ENCODE peak calls at places on chromosomes 3 and 15, in eight cellular contexts. One of them, this sample, is unnamed. For H3K4me1, the result is how much of the 10 kb centered on the place peaks cover.

GRCh38 chr3:30644615-30645014 is 38.2 kb downstream of the TGFBR2 start:
- DNase-seq in HCT116: no peak
- DNase-seq in endodermal cell: no peak
- DNase-seq in GM23338: no peak
- DNase-seq in transverse colon: peak
- DNase-seq in Caco-2: no peak
- DNase-seq in H9: no peak
- DNase-seq in stomach: peak
- DNase-seq in this sample: no peak

GRCh38 chr3:185977679-185978040 is 39.8 kb upstream of the TRA2B start:
- DNase-seq in Caco-2: no peak
- DNase-seq in transverse colon: no peak
- DNase-seq in HCT116: no peak
- DNase-seq in GM23338: no peak
- DNase-seq in endodermal cell: no peak
- DNase-seq in H9: no peak
- DNase-seq in stomach: no peak
- DNase-seq in this sample: no peak

GRCh38 chr3:114809668-114810413 is 337.2 kb downstream of the ZBTB20 start:
- DNase-seq in H9: no peak
- DNase-seq in Caco-2: no peak
- DNase-seq in HCT116: no peak
- DNase-seq in endodermal cell: no peak
- DNase-seq in GM23338: no peak
- DNase-seq in transverse colon: no peak
- DNase-seq in stomach: no peak
- DNase-seq in this sample: no peak

GRCh38 chr3:97510795-97511194 is 253.8 kb upstream of the ARL6 start:
- DNase-seq in H9: peak
- DNase-seq in Caco-2: no peak
- DNase-seq in transverse colon: peak
- DNase-seq in stomach: no peak
- DNase-seq in GM23338: peak
- DNase-seq in HCT116: no peak
- DNase-seq in endodermal cell: peak
- DNase-seq in this sample: no peak

GRCh38 chr15:101201411-101202174 is 50.3 kb downstream of the CHSY1 start:
- DNase-seq in H9: peak
- DNase-seq in transverse colon: peak
- DNase-seq in endodermal cell: peak
- DNase-seq in Caco-2: peak
- DNase-seq in stomach: peak
- DNase-seq in GM23338: peak
- DNase-seq in HCT116: peak
- DNase-seq in this sample: no peak

GRCh38 chr15:39232512-39232911 is 348.4 kb upstream of the THBS1 start:
- DNase-seq in HCT116: no peak
- DNase-seq in H9: no peak
- DNase-seq in endodermal cell: no peak
- DNase-seq in stomach: no peak
- DNase-seq in transverse colon: no peak
- DNase-seq in Caco-2: no peak
- DNase-seq in GM23338: no peak
- DNase-seq in this sample: no peak

GRCh38 chr3:11211531-11212300 is 57.4 kb downstream of the HRH1 start:
- DNase-seq in transverse colon: no peak
- DNase-seq in HCT116: no peak
- DNase-seq in H9: no peak
- DNase-seq in stomach: peak
- DNase-seq in endodermal cell: no peak
- DNase-seq in Caco-2: no peak
- DNase-seq in GM23338: peak
- DNase-seq in this sample: no peak

GRCh38 chr3:31911643-31912042 is 69.4 kb downstream of the OSBPL10 start:
- DNase-seq in HCT116: no peak
- DNase-seq in Caco-2: no peak
- DNase-seq in GM23338: no peak
- DNase-seq in H9: no peak
- DNase-seq in endodermal cell: no peak
- DNase-seq in stomach: no peak
- DNase-seq in transverse colon: no peak
- DNase-seq in this sample: no peak

GRCh38 chr3:67016522-67017080 is 18.5 kb downstream of the KBTBD8 start:
- DNase-seq in H9: no peak
- DNase-seq in Caco-2: no peak
- DNase-seq in GM23338: no peak
- DNase-seq in HCT116: no peak
- DNase-seq in transverse colon: no peak
- DNase-seq in stomach: no peak
- DNase-seq in endodermal cell: no peak
- DNase-seq in this sample: no peak

GRCh38 chr3:67017211-67017610 is 19.1 kb downstream of the KBTBD8 start:
- DNase-seq in GM23338: no peak
- DNase-seq in stomach: no peak
- DNase-seq in Caco-2: peak
- DNase-seq in H9: no peak
- DNase-seq in endodermal cell: peak
- DNase-seq in HCT116: no peak
- DNase-seq in transverse colon: no peak
- DNase-seq in this sample: no peak

GRCh38 chr3:67018105-67018788 is 20.1 kb downstream of the KBTBD8 start:
- DNase-seq in transverse colon: peak
- DNase-seq in GM23338: no peak
- DNase-seq in endodermal cell: no peak
- DNase-seq in H9: no peak
- DNase-seq in Caco-2: no peak
- DNase-seq in stomach: no peak
- DNase-seq in HCT116: no peak
- DNase-seq in this sample: no peak

GRCh38 chr3:67018789-67019525 is 20.9 kb downstream of the KBTBD8 start:
- DNase-seq in transverse colon: no peak
- DNase-seq in GM23338: no peak
- DNase-seq in H9: no peak
- DNase-seq in Caco-2: no peak
- DNase-seq in endodermal cell: no peak
- DNase-seq in HCT116: no peak
- DNase-seq in stomach: no peak
- DNase-seq in this sample: no peak

DNA sequence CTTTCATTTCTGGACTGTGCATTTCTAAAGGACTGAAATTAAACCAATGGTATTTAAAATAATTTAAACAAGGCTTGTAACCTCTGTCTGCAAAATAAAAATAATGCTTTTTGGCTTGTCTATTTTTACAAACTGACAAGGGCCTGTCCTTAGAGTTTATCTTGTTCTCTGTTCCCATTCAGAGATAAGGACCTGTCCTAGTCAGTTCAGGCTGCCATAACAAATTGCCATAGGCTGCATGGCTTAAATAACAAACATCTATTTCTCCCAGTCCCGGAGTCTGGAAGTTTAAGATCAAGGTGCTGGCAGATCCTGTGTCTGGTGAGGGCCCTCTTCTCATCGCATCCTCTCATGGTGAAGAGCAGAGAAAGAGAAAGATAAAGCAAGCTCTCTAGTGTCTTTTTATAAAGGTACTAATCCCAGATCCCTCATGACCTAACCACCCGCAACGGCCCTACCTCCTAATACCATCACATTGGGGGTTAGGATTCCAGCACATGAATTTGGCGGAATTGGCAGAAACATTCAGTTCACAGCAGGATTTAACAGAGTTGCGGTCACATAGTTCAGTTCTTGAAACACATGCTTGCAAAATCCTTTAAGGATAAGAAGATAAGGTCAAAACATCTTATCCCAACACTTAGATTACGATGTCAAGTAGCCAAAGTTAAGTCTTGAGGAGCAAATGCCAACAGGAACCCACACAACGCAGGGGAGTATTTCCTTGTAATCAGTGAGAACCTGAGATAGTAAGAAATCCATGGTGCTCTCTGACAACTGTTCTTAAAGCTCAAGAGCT is 17.8 kb downstream of the KBTBD8 start:
- DNase-seq in Caco-2: no peak
- DNase-seq in endodermal cell: peak
- DNase-seq in stomach: no peak
- DNase-seq in H9: no peak
- DNase-seq in GM23338: no peak
- DNase-seq in transverse colon: no peak
- DNase-seq in HCT116: no peak
- DNase-seq in this sample: no peak
- TF ChIP-seq CTCF in Caco-2: no peak
- TF ChIP-seq CTCF in endodermal cell: no peak
- TF ChIP-seq CTCF in stomach: no peak
- TF ChIP-seq CTCF in H9: no peak
- TF ChIP-seq CTCF in GM23338: no peak
- TF ChIP-seq CTCF in transverse colon: no peak
- TF ChIP-seq CTCF in HCT116: no peak
- TF ChIP-seq CTCF in this sample: no peak

DNA sequence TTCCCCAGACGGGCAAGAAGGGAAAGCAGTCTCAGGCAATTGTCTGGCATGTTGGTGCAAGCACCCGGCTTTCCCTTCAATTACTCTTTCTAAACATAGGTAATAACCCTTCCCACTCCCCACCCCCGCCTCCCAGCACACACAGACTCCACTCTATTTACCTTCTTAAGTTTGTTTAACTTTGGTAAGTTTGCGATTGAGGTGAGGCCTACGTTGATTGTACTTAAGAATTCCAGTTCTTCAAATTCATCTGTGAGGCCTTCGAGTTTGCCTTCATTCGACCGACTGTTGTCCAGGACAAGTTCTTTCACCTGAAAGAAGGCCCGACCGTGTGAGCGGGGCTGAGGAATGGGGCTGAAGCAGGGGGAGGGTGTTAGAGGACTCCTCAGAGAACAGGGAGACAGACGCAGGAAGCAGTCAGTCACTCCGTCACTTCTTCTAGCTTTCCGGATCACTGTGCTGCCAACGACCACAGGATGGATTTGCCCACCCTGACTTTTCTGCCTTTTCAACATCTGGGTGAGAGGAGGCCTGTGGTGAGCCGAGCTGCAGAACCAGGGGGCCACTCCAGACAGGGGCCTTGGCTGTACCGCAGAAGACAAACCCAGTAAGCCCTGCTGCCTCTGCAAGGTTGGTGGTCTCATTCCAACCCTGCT is 33.0 kb downstream of the ANP32A start:
- DNase-seq in HCT116: no peak
- DNase-seq in stomach: peak
- DNase-seq in Caco-2: peak
- DNase-seq in H9: no peak
- DNase-seq in transverse colon: peak
- DNase-seq in GM23338: no peak
- DNase-seq in endodermal cell: no peak
- DNase-seq in this sample: no peak
- H3K4me1 ChIP-seq in HCT116: under half
- H3K4me1 ChIP-seq in stomach: half or more
- H3K4me1 ChIP-seq in Caco-2: half or more
- H3K4me1 ChIP-seq in H9: under half
- H3K4me1 ChIP-seq in transverse colon: under half
- H3K4me1 ChIP-seq in GM23338: half or more
- H3K4me1 ChIP-seq in endodermal cell: under half
- H3K4me1 ChIP-seq in this sample: under half

GRCh38 chr3:142000341-142000870 is 124.0 kb downstream of the ATP1B3 start:
- DNase-seq in HCT116: no peak
- DNase-seq in H9: no peak
- DNase-seq in endodermal cell: no peak
- DNase-seq in GM23338: no peak
- DNase-seq in stomach: no peak
- DNase-seq in Caco-2: no peak
- DNase-seq in transverse colon: no peak
- DNase-seq in this sample: no peak

GRCh38 chr3:142003291-142003690 is 126.8 kb downstream of the ATP1B3 start:
- DNase-seq in GM23338: no peak
- DNase-seq in endodermal cell: no peak
- DNase-seq in HCT116: no peak
- DNase-seq in Caco-2: no peak
- DNase-seq in stomach: no peak
- DNase-seq in transverse colon: no peak
- DNase-seq in H9: no peak
- DNase-seq in this sample: no peak

GRCh38 chr3:141994856-141995255 is 118.4 kb downstream of the ATP1B3 start:
- DNase-seq in HCT116: no peak
- DNase-seq in endodermal cell: no peak
- DNase-seq in H9: no peak
- DNase-seq in stomach: no peak
- DNase-seq in GM23338: no peak
- DNase-seq in transverse colon: no peak
- DNase-seq in Caco-2: no peak
- DNase-seq in this sample: no peak

GRCh38 chr3:141996437-141996836 is 120.0 kb downstream of the ATP1B3 start:
- DNase-seq in stomach: no peak
- DNase-seq in GM23338: no peak
- DNase-seq in H9: no peak
- DNase-seq in Caco-2: no peak
- DNase-seq in HCT116: no peak
- DNase-seq in endodermal cell: no peak
- DNase-seq in transverse colon: no peak
- DNase-seq in this sample: no peak

GRCh38 chr3:141998674-141999290 is 122.3 kb downstream of the ATP1B3 start:
- DNase-seq in HCT116: no peak
- DNase-seq in endodermal cell: no peak
- DNase-seq in Caco-2: no peak
- DNase-seq in GM23338: no peak
- DNase-seq in transverse colon: no peak
- DNase-seq in stomach: no peak
- DNase-seq in H9: no peak
- DNase-seq in this sample: no peak
- TF ChIP-seq CTCF in HCT116: peak
- TF ChIP-seq CTCF in endodermal cell: no peak
- TF ChIP-seq CTCF in Caco-2: peak
- TF ChIP-seq CTCF in GM23338: peak
- TF ChIP-seq CTCF in transverse colon: peak
- TF ChIP-seq CTCF in stomach: no peak
- TF ChIP-seq CTCF in H9: no peak
- TF ChIP-seq CTCF in this sample: no peak

DNA sequence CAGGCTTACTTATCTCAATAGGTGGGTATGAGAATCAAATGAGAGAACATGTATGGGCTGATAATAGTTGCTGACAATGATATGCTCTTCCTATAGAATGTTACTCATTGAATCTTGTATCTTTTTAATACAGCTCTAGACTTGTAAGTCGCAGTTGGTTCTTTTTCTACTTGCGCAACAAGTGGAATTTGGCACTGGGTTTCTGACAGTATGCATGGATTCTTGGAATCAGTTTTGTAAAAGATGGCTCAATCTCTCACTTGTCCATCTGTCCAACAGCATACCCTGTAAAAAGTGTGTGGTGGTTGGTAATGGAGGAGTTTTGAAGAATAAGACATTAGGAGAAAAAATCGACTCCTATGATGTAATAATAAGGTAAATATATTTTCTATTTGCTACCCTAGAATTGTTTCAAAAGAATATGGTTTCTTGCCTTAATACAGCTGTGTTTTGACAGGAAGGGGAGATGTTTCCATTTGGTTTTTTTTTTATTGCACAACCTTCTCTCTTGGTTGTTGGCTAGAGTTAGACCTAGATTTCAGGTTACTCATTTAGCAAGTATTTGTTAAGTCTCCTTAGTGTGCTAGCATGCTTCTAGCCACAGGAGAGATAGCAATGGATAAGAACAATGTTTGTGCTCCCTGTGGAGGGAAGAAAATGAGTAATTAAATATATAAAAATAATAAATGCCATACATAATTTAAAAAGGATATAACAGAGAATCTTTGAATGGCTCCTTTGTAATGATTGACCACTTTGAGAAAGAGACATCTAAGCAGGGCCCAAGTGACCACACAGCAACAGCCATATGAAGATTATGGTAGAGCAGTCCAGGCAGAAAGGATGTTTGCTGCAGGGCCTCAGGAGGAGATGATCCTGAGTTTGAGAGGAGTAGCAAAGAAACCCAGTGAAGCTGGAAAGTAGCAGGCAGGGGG is 21.8 kb downstream of the ST3GAL6 start:
- DNase-seq in Caco-2: no peak
- DNase-seq in HCT116: no peak
- DNase-seq in GM23338: no peak
- DNase-seq in endodermal cell: no peak
- DNase-seq in H9: no peak
- DNase-seq in stomach: no peak
- DNase-seq in transverse colon: no peak
- DNase-seq in this sample: no peak
- H3K4me1 ChIP-seq in Caco-2: half or more
- H3K4me1 ChIP-seq in HCT116: under half
- H3K4me1 ChIP-seq in GM23338: under half
- H3K4me1 ChIP-seq in endodermal cell: under half
- H3K4me1 ChIP-seq in H9: under half
- H3K4me1 ChIP-seq in stomach: under half
- H3K4me1 ChIP-seq in transverse colon: under half
- H3K4me1 ChIP-seq in this sample: under half